ENCODE peak calls at places on chromosomes 2 and 18, in five cellular contexts. One of them, this sample, is unnamed.

GRCh38 chr18:3452750-3453539 is 3.0 kb downstream of the TGIF1 start:
- ATAC-seq in activated CD8-positive, alpha-beta T cell treated with anti-CD3 and anti-CD28 coated beads, Interleukin-2, amount 10 ng/mL, durations not matched to agents 7 days and 5 days: no peak
- ATAC-seq in activated naive CD4-positive, alpha-beta T cell treated with anti-CD3 and anti-CD28 coated beads, Interleukin-2, amount 50 U/mL, for 72 hours: no peak
- ATAC-seq in left colon: no peak
- ATAC-seq in upper lobe of right lung: no peak
- ATAC-seq in this sample: no peak

GRCh38 chr2:189581354-189582139 is 961 bp upstream of the SLC40A1 start:
- ATAC-seq in activated naive CD4-positive, alpha-beta T cell treated with anti-CD3 and anti-CD28 coated beads, Interleukin-2, amount 50 U/mL, for 72 hours: peak
- ATAC-seq in upper lobe of right lung: peak
- ATAC-seq in activated CD8-positive, alpha-beta T cell treated with anti-CD3 and anti-CD28 coated beads, Interleukin-2, amount 10 ng/mL, durations not matched to agents 7 days and 5 days: peak
- ATAC-seq in left colon: peak
- ATAC-seq in this sample: peak

GRCh38 chr2:73033142-73033765 is 38.3 kb downstream of the SFXN5 start:
- ATAC-seq in upper lobe of right lung: no peak
- ATAC-seq in activated CD8-positive, alpha-beta T cell treated with anti-CD3 and anti-CD28 coated beads, Interleukin-2, amount 10 ng/mL, durations not matched to agents 7 days and 5 days: no peak
- ATAC-seq in activated naive CD4-positive, alpha-beta T cell treated with anti-CD3 and anti-CD28 coated beads, Interleukin-2, amount 50 U/mL, for 72 hours: no peak
- ATAC-seq in left colon: peak
- ATAC-seq in this sample: no peak

GRCh38 chr2:240353086-240353798 is 82.2 kb upstream of the GPC1 start:
- ATAC-seq in upper lobe of right lung: no peak
- ATAC-seq in activated naive CD4-positive, alpha-beta T cell treated with anti-CD3 and anti-CD28 coated beads, Interleukin-2, amount 50 U/mL, for 72 hours: no peak
- ATAC-seq in activated CD8-positive, alpha-beta T cell treated with anti-CD3 and anti-CD28 coated beads, Interleukin-2, amount 10 ng/mL, durations not matched to agents 7 days and 5 days: no peak
- ATAC-seq in left colon: no peak
- ATAC-seq in this sample: no peak

GRCh38 chr2:145060876-145061275 is 541.0 kb upstream of the ZEB2 start:
- ATAC-seq in activated naive CD4-positive, alpha-beta T cell treated with anti-CD3 and anti-CD28 coated beads, Interleukin-2, amount 50 U/mL, for 72 hours: no peak
- ATAC-seq in activated CD8-positive, alpha-beta T cell treated with anti-CD3 and anti-CD28 coated beads, Interleukin-2, amount 10 ng/mL, durations not matched to agents 7 days and 5 days: no peak
- ATAC-seq in left colon: no peak
- ATAC-seq in upper lobe of right lung: no peak
- ATAC-seq in this sample: no peak

GRCh38 chr2:134657650-134658250 is 61.0 kb downstream of the TMEM163 start:
- ATAC-seq in upper lobe of right lung: peak
- ATAC-seq in activated naive CD4-positive, alpha-beta T cell treated with anti-CD3 and anti-CD28 coated beads, Interleukin-2, amount 50 U/mL, for 72 hours: no peak
- ATAC-seq in left colon: no peak
- ATAC-seq in activated CD8-positive, alpha-beta T cell treated with anti-CD3 and anti-CD28 coated beads, Interleukin-2, amount 10 ng/mL, durations not matched to agents 7 days and 5 days: no peak
- ATAC-seq in this sample: no peak

GRCh38 chr2:96541326-96541725 is 4.8 kb downstream of the ARID5A start:
- ATAC-seq in upper lobe of right lung: no peak
- ATAC-seq in activated CD8-positive, alpha-beta T cell treated with anti-CD3 and anti-CD28 coated beads, Interleukin-2, amount 10 ng/mL, durations not matched to agents 7 days and 5 days: no peak
- ATAC-seq in activated naive CD4-positive, alpha-beta T cell treated with anti-CD3 and anti-CD28 coated beads, Interleukin-2, amount 50 U/mL, for 72 hours: no peak
- ATAC-seq in left colon: no peak
- ATAC-seq in this sample: no peak

GRCh38 chr18:63238711-63239110 is 80.9 kb downstream of the BCL2 start:
- ATAC-seq in activated naive CD4-positive, alpha-beta T cell treated with anti-CD3 and anti-CD28 coated beads, Interleukin-2, amount 50 U/mL, for 72 hours: no peak
- ATAC-seq in left colon: no peak
- ATAC-seq in upper lobe of right lung: no peak
- ATAC-seq in activated CD8-positive, alpha-beta T cell treated with anti-CD3 and anti-CD28 coated beads, Interleukin-2, amount 10 ng/mL, durations not matched to agents 7 days and 5 days: no peak
- ATAC-seq in this sample: no peak

GRCh38 chr2:73925853-73926492 is 707 bp upstream of the DGUOK start:
- ATAC-seq in activated CD8-positive, alpha-beta T cell treated with anti-CD3 and anti-CD28 coated beads, Interleukin-2, amount 10 ng/mL, durations not matched to agents 7 days and 5 days: no peak
- ATAC-seq in upper lobe of right lung: no peak
- ATAC-seq in activated naive CD4-positive, alpha-beta T cell treated with anti-CD3 and anti-CD28 coated beads, Interleukin-2, amount 50 U/mL, for 72 hours: no peak
- ATAC-seq in left colon: peak
- ATAC-seq in this sample: no peak

GRCh38 chr2:150735894-150736498 is 248.5 kb upstream of the RND3 start:
- ATAC-seq in left colon: no peak
- ATAC-seq in upper lobe of right lung: no peak
- ATAC-seq in activated naive CD4-positive, alpha-beta T cell treated with anti-CD3 and anti-CD28 coated beads, Interleukin-2, amount 50 U/mL, for 72 hours: no peak
- ATAC-seq in activated CD8-positive, alpha-beta T cell treated with anti-CD3 and anti-CD28 coated beads, Interleukin-2, amount 10 ng/mL, durations not matched to agents 7 days and 5 days: no peak
- ATAC-seq in this sample: no peak

GRCh38 chr2:37390777-37391176 is 46.3 kb downstream of the QPCT start:
- ATAC-seq in activated naive CD4-positive, alpha-beta T cell treated with anti-CD3 and anti-CD28 coated beads, Interleukin-2, amount 50 U/mL, for 72 hours: peak
- ATAC-seq in activated CD8-positive, alpha-beta T cell treated with anti-CD3 and anti-CD28 coated beads, Interleukin-2, amount 10 ng/mL, durations not matched to agents 7 days and 5 days: no peak
- ATAC-seq in left colon: no peak
- ATAC-seq in upper lobe of right lung: no peak
- ATAC-seq in this sample: peak

GRCh38 chr2:12950957-12951656 is 234.4 kb downstream of the TRIB2 start:
- ATAC-seq in left colon: no peak
- ATAC-seq in activated CD8-positive, alpha-beta T cell treated with anti-CD3 and anti-CD28 coated beads, Interleukin-2, amount 10 ng/mL, durations not matched to agents 7 days and 5 days: no peak
- ATAC-seq in activated naive CD4-positive, alpha-beta T cell treated with anti-CD3 and anti-CD28 coated beads, Interleukin-2, amount 50 U/mL, for 72 hours: no peak
- ATAC-seq in upper lobe of right lung: no peak
- ATAC-seq in this sample: no peak

GRCh38 chr2:23435250-23436035 is 50.5 kb downstream of the KLHL29 start:
- ATAC-seq in activated CD8-positive, alpha-beta T cell treated with anti-CD3 and anti-CD28 coated beads, Interleukin-2, amount 10 ng/mL, durations not matched to agents 7 days and 5 days: no peak
- ATAC-seq in activated naive CD4-positive, alpha-beta T cell treated with anti-CD3 and anti-CD28 coated beads, Interleukin-2, amount 50 U/mL, for 72 hours: no peak
- ATAC-seq in left colon: no peak
- ATAC-seq in upper lobe of right lung: peak
- ATAC-seq in this sample: no peak

GRCh38 chr2:197212344-197213262 is 98.0 kb downstream of the ANKRD44 start:
- ATAC-seq in left colon: no peak
- ATAC-seq in activated CD8-positive, alpha-beta T cell treated with anti-CD3 and anti-CD28 coated beads, Interleukin-2, amount 10 ng/mL, durations not matched to agents 7 days and 5 days: peak
- ATAC-seq in activated naive CD4-positive, alpha-beta T cell treated with anti-CD3 and anti-CD28 coated beads, Interleukin-2, amount 50 U/mL, for 72 hours: no peak
- ATAC-seq in upper lobe of right lung: no peak
- ATAC-seq in this sample: no peak

GRCh38 chr2:195326537-195326936 is 330.5 kb upstream of the SLC39A10 start:
- ATAC-seq in activated CD8-positive, alpha-beta T cell treated with anti-CD3 and anti-CD28 coated beads, Interleukin-2, amount 10 ng/mL, durations not matched to agents 7 days and 5 days: no peak
- ATAC-seq in left colon: no peak
- ATAC-seq in activated naive CD4-positive, alpha-beta T cell treated with anti-CD3 and anti-CD28 coated beads, Interleukin-2, amount 50 U/mL, for 72 hours: no peak
- ATAC-seq in upper lobe of right lung: no peak
- ATAC-seq in this sample: no peak

GRCh38 chr2:54015809-54016703 is 45.3 kb upstream of the PSME4 start:
- ATAC-seq in left colon: peak
- ATAC-seq in activated CD8-positive, alpha-beta T cell treated with anti-CD3 and anti-CD28 coated beads, Interleukin-2, amount 10 ng/mL, durations not matched to agents 7 days and 5 days: no peak
- ATAC-seq in activated naive CD4-positive, alpha-beta T cell treated with anti-CD3 and anti-CD28 coated beads, Interleukin-2, amount 50 U/mL, for 72 hours: no peak
- ATAC-seq in upper lobe of right lung: no peak
- ATAC-seq in this sample: no peak

GRCh38 chr2:135585586-135585985 is 54.3 kb downstream of the R3HDM1 start:
- ATAC-seq in upper lobe of right lung: no peak
- ATAC-seq in activated naive CD4-positive, alpha-beta T cell treated with anti-CD3 and anti-CD28 coated beads, Interleukin-2, amount 50 U/mL, for 72 hours: no peak
- ATAC-seq in activated CD8-positive, alpha-beta T cell treated with anti-CD3 and anti-CD28 coated beads, Interleukin-2, amount 10 ng/mL, durations not matched to agents 7 days and 5 days: no peak
- ATAC-seq in left colon: no peak
- ATAC-seq in this sample: no peak

GRCh38 chr2:29015701-29016470 is 34.8 kb downstream of the TOGARAM2 start:
- ATAC-seq in activated naive CD4-positive, alpha-beta T cell treated with anti-CD3 and anti-CD28 coated beads, Interleukin-2, amount 50 U/mL, for 72 hours: no peak
- ATAC-seq in upper lobe of right lung: no peak
- ATAC-seq in activated CD8-positive, alpha-beta T cell treated with anti-CD3 and anti-CD28 coated beads, Interleukin-2, amount 10 ng/mL, durations not matched to agents 7 days and 5 days: no peak
- ATAC-seq in left colon: no peak
- ATAC-seq in this sample: no peak